ENCODE peak calls at places on chromosomes 16 and 17, in six cellular contexts. S, F, J, X, Q and R are unnamed samples.
A peak's percentile ranks its signal among the peaks of the same experiment; 100 is the strongest.

GRCh38 chr16:14350626-14351025 is 279.4 kb downstream of the PARN start:
- DNase-seq in S (no peak), F (no peak), J (no peak), X (no peak), Q (no peak), R (no peak)

GRCh38 chr16:27239906-27240655 is 28.5 kb downstream of the NSMCE1 start:
- DNase-seq in S (no peak), F (no peak), J (no peak), X (no peak), Q (peak; percentile 44), R (no peak)

GRCh38 chr16:89442990-89443726 is 47.2 kb downstream of the ANKRD11 start:
- DNase-seq in S (peak; percentile 46), F (peak; percentile 85), J (peak; percentile 63), X (no peak), Q (peak; percentile 75), R (no peak)

GRCh38 chr17:77479372-77479781 is 338.6 kb downstream of the SEC14L1 start:
- DNase-seq in S (no peak), F (no peak), J (no peak), X (no peak), Q (no peak), R (no peak)

GRCh38 chr17:19703776-19704371 is 12.5 kb downstream of the SLC47A2 start:
- DNase-seq in S (no peak), F (no peak), J (peak; percentile 25), X (no peak), Q (no peak), R (no peak)

GRCh38 chr16:26491962-26492361 is 574.8 kb upstream of the C16orf82 start:
- DNase-seq in S (no peak), F (no peak), J (no peak), X (no peak), Q (no peak), R (no peak)

GRCh38 chr17:2710804-2711607 is 558 bp downstream of the CLUH start:
- DNase-seq in S (no peak), F (no peak), J (peak; percentile 82), X (peak; percentile 48), Q (no peak), R (no peak)

GRCh38 chr16:82700541-82701240 is 73.9 kb downstream of the CDH13 start:
- DNase-seq in S (no peak), F (no peak), J (no peak), X (peak; percentile 42), Q (peak; percentile 78), R (no peak)

GRCh38 chr17:45722161-45722560 is 62.0 kb upstream of the CRHR1 start:
- DNase-seq in S (no peak), F (peak; percentile 85), J (peak; percentile 5), X (peak; percentile 26), Q (peak; percentile 5), R (no peak)

GRCh38 chr17:5584383-5584951 is at the start of gene NLRP1:
- DNase-seq in S (peak; percentile 91), F (no peak), J (peak; percentile 84), X (peak; percentile 85), Q (peak; percentile 92), R (peak; percentile 84)

GRCh38 chr17:1032391-1032790 is 35.5 kb downstream of the TIMM22 start:
- DNase-seq in S (no peak), F (no peak), J (no peak), X (no peak), Q (no peak), R (no peak)

GRCh38 chr16:51276335-51276734 is 125.3 kb upstream of the SALL1 start:
- DNase-seq in S (no peak), F (no peak), J (no peak), X (no peak), Q (no peak), R (no peak)

GRCh38 chr17:1188812-1189211 is 9.0 kb upstream of the ABR start:
- DNase-seq in S (peak; percentile 84), F (no peak), J (peak; percentile 91), X (no peak), Q (peak; percentile 27), R (no peak)

GRCh38 chr16:57062329-57062728 is 30.1 kb upstream of the CPNE2 start:
- DNase-seq in S (no peak), F (no peak), J (no peak), X (no peak), Q (no peak), R (no peak)

GRCh38 chr16:67967183-67967955 is 1.1 kb downstream of the SLC12A4 start:
- DNase-seq in S (no peak), F (no peak), J (no peak), X (no peak), Q (no peak), R (no peak)

GRCh38 chr17:50027639-50028206 is 28.2 kb upstream of the ITGA3 start:
- DNase-seq in S (peak; percentile 81), F (peak; percentile 98), J (peak; percentile 55), X (peak; percentile 81), Q (peak; percentile 96), R (peak; percentile 91)

GRCh38 chr17:44005865-44006580 is 1.6 kb downstream of the NAGS start:
- DNase-seq in S (no peak), F (no peak), J (peak; percentile 55), X (peak; percentile 36), Q (no peak), R (no peak)

GRCh38 chr16:60945225-60945624 is 1091.0 kb downstream of the CDH8 start:
- DNase-seq in S (no peak), F (no peak), J (no peak), X (peak; percentile 48), Q (no peak), R (no peak)

GRCh38 chr16:81469710-81470481 is 25.3 kb downstream of the CMIP start:
- DNase-seq in S (no peak), F (no peak), J (peak; percentile 44), X (peak; percentile 98), Q (no peak), R (no peak)

DNA sequence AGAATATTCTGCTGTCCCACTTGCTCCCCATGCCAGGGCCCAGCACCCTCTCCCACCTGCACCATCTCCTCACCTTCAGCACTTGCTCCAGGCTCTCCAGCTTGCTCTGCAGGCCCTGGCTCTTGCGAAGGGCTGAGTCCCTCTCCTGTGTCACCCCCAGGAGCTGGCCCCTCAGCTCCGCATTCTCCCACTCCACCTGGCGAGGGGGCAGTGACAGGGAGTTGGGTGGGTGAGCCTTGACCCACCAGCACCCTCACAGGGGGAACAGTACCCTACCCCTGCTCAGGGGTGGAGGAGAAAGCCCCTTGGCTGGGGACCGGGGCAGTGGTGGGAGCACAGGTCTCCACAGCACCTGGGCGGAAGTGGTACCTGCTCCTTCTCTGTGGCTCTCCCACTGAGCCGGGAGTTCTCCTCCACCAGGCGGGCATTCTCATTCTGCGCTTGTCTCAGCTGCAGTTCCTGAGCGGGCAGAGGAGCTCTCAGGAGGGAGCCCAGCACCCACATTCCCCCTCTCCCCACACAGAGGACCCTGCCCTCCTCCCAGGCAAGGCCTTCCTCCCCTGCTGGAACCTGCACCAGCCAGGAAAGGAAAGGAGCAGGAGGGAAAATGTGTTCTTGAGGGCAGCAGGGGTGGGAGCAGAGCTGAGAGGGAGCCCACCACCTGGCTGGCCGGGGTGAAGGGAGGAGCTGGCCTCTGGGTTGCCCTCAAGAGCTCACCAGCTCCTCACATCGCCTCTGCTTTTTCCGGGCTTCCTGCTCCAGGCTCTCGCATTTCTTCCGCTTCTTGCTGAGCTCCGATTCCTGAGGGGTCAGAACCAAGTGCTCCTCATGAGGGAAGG is 5.8 kb downstream of the TSPOAP1 start:
- DNase-seq in S (no peak), F (no peak), J (no peak), X (no peak), Q (no peak), R (no peak)
- TF ChIP-seq POLR2A in S (no peak), F (no peak), J (no peak), X (peak; percentile 3), Q (no peak), R (no peak)

DNA sequence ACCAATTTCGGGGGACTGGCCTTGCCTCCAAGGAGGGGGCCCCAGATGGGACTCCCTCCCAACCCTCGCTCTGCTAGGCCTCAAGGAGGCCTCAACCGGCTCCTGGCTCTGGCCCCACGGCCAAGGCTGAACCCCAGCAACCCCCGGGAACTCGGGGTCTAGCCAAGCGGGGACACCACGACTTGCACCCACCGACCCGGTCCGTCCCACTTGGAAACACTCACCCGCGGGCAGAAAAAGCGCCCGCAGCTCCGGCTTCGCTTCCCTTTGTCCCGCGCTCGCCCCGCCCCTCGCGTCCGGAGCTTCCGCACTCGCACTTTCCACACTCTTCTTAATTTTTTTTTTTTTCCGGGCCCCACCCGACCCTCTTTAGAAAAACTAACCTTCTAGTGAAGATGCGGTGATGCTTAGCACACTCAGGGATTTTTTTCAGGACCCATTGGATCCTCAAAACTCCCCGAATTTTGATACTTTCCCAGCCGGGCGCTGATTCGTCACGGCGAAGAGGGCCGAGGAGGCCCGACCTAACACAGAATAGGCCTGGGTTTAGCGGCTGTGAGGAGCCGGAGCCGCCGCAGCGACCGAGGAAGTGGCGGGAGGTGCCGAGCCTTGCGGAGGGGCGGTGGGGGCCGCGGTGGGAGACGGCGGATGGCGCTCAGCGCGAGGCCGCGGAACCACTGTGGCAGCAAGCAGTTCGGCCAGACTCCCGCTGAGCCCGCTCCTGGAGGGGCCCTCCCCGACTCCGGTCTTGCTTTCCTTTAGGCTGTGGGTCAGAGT is at the start of gene SMARCE1:
- DNase-seq in S (peak; percentile 68), F (peak; percentile 72), J (peak; percentile 66), X (peak; percentile 87), Q (peak; percentile 67), R (peak; percentile 36)
- TF ChIP-seq POLR2A in S (no peak), F (peak; percentile 70), J (no peak), X (peak; percentile 62), Q (peak; percentile 75), R (peak; percentile 76)

GRCh38 chr17:39867891-39868553 is at the start of gene ZPBP2:
- DNase-seq in S (no peak), F (no peak), J (no peak), X (no peak), Q (no peak), R (no peak)
- TF ChIP-seq POLR2A in S (no peak), F (no peak), J (no peak), X (no peak), Q (no peak), R (no peak)

GRCh38 chr17:67366193-67367157 is at the start of gene PSMD12:
- DNase-seq in S (peak; percentile 95), F (peak; percentile 94), J (peak; percentile 95), X (peak; percentile 93), Q (peak; percentile 88), R (peak; percentile 86)
- TF ChIP-seq POLR2A in S (peak; percentile 75), F (peak; percentile 94), J (peak; percentile 91), X (peak; percentile 92), Q (peak; percentile 92), R (peak; percentile 91)

GRCh38 chr16:20671903-20672302 is 25.6 kb downstream of the ACSM1 start:
- DNase-seq in S (no peak), F (no peak), J (no peak), X (no peak), Q (no peak), R (no peak)
- TF ChIP-seq POLR2A in S (no peak), F (no peak), J (no peak), X (no peak), Q (no peak), R (no peak)

GRCh38 chr16:86087561-86088230 is 188.7 kb downstream of the IRF8 start:
- DNase-seq in S (no peak), F (no peak), J (no peak), X (no peak), Q (no peak), R (no peak)

GRCh38 chr16:86088287-86088686 is 189.3 kb downstream of the IRF8 start:
- DNase-seq in S (no peak), F (no peak), J (no peak), X (no peak), Q (peak; percentile 25), R (no peak)

GRCh38 chr16:86085795-86086194 is 186.8 kb downstream of the IRF8 start:
- DNase-seq in S (no peak), F (no peak), J (no peak), X (peak; percentile 39), Q (no peak), R (no peak)

GRCh38 chr16:86086471-86086870 is 187.5 kb downstream of the IRF8 start:
- DNase-seq in S (no peak), F (no peak), J (no peak), X (no peak), Q (no peak), R (no peak)

GRCh38 chr16:86087011-86087453 is 188.1 kb downstream of the IRF8 start:
- DNase-seq in S (no peak), F (no peak), J (no peak), X (no peak), Q (no peak), R (no peak)
- TF ChIP-seq POLR2A in S (no peak), F (no peak), J (no peak), X (no peak), Q (no peak), R (no peak)